ENCODE peak calls at places on chromosomes 1 and 21, in five cellular contexts. U, Y, M, G and L are unnamed samples.

GRCh38 chr1:54220004-54220811 is 20.2 kb downstream of the MRPL37 start:
- DNase-seq in U (no peak), M (no peak), Y (peak), G (peak), L (no peak)

GRCh38 chr1:234777850-234778214 is 167.9 kb upstream of the IRF2BP2 start:
- DNase-seq in U (no peak), Y (no peak), G (no peak), M (no peak), L (no peak)

GRCh38 chr21:39386899-39387298 is 38.0 kb upstream of the HMGN1 start:
- DNase-seq in G (no peak), Y (no peak), U (no peak), M (no peak), L (no peak)

GRCh38 chr1:236608930-236609726 is 4.8 kb upstream of the HEATR1 start:
- DNase-seq in G (peak), M (no peak), Y (peak), U (peak), L (peak)

GRCh38 chr1:4001461-4001860 is 101.4 kb upstream of the C1orf174 start:
- DNase-seq in Y (no peak), U (no peak), M (no peak), G (no peak), L (no peak)

GRCh38 chr1:228781161-228781771 is 46.0 kb downstream of the RHOU start:
- DNase-seq in Y (peak), M (no peak), U (no peak), G (no peak), L (no peak)

GRCh38 chr1:204126941-204127340 is 24.9 kb downstream of the ETNK2 start:
- DNase-seq in M (no peak), U (no peak), Y (no peak), G (no peak), L (no peak)

GRCh38 chr1:94606471-94606870 is 64.9 kb upstream of the F3 start:
- DNase-seq in U (peak), M (no peak), G (no peak), Y (no peak), L (no peak)

GRCh38 chr21:46226920-46227599 is 1.5 kb downstream of the LSS start:
- DNase-seq in U (no peak), M (no peak), G (no peak), Y (peak), L (peak)

GRCh38 chr1:228082975-228083870 is 715 bp downstream of the ARF1 start:
- DNase-seq in G (peak), Y (no peak), M (peak), U (no peak), L (no peak)